ENCODE peak calls at places on chromosomes 7 and 10, in nine cellular contexts. S is mucosa of descending colon, A is cardiac muscle cell, Y is pancreas, G is thyroid gland, K is heart left ventricle, D is psoas muscle, X is sigmoid colon, J is hepatocyte. P is an unnamed sample. For H3K36me3, the result is how much of the 10 kb centered on the place peaks cover.

GRCh38 chr10:68625316-68625921 is 65.3 kb downstream of the TET1 start:
- DNase-seq in S (no peak), A (no peak), Y (no peak), G (no peak), K (no peak), D (no peak), X (no peak), J (no peak), P (no peak)

GRCh38 chr10:93063977-93064660 is 3.5 kb downstream of the CYP26C1 start:
- DNase-seq in S (no peak), A (no peak), Y (no peak), G (no peak), K (no peak), D (no peak), X (no peak), J (no peak), P (peak)

GRCh38 chr7:123748171-123748733 is 551 bp downstream of the WASL start:
- DNase-seq in S (peak), A (peak), Y (peak), G (peak), K (peak), D (peak), X (peak), J (peak), P (peak)

GRCh38 chr10:124461642-124462347 is at the start of gene LHPP:
- DNase-seq in S (peak), A (peak), Y (peak), G (peak), K (peak), D (peak), X (peak), J (peak), P (peak)

GRCh38 chr7:105454921-105455320 is 66.2 kb upstream of the SRPK2 start:
- DNase-seq in S (no peak), A (no peak), Y (no peak), G (no peak), K (no peak), D (no peak), X (no peak), J (no peak), P (no peak)

GRCh38 chr7:91892821-91893340 is 12.4 kb upstream of the MTERF1 start:
- DNase-seq in S (no peak), A (peak), Y (no peak), G (no peak), K (no peak), D (no peak), X (no peak), J (peak), P (peak)

GRCh38 chr7:92836489-92837213 is at the start of gene CDK6:
- DNase-seq in S (peak), A (peak), Y (peak), G (peak), K (peak), D (peak), X (peak), J (peak), P (peak)

GRCh38 chr7:93779115-93779514 is 111.4 kb downstream of the TFPI2 start:
- DNase-seq in S (no peak), A (peak), Y (no peak), G (no peak), K (no peak), D (no peak), X (no peak), J (no peak), P (no peak)

GRCh38 chr10:21726601-21727295 is 192.7 kb downstream of the MLLT10 start:
- DNase-seq in S (no peak), A (no peak), Y (no peak), G (no peak), K (no peak), D (no peak), X (no peak), J (no peak), P (no peak)

GRCh38 chr10:131645756-131646155 is 255.1 kb upstream of the PPP2R2D start:
- DNase-seq in S (no peak), A (no peak), Y (no peak), G (no peak), K (no peak), D (no peak), X (no peak), J (no peak), P (peak)

GRCh38 chr10:79246209-79246581 is 101.1 kb upstream of the PPIF start:
- DNase-seq in S (peak), A (no peak), Y (peak), G (peak), K (peak), D (peak), X (peak), J (no peak), P (no peak)

GRCh38 chr7:7971308-7972040 is 2.9 kb downstream of the GLCCI1 start:
- DNase-seq in S (no peak), A (no peak), Y (no peak), G (no peak), K (no peak), D (no peak), X (no peak), J (no peak), P (no peak)
- H3K4me3 ChIP-seq in S (no peak), A (peak), Y (no peak), G (peak), K (no peak), D (peak), X (peak), J (peak), P (no peak)

DNA sequence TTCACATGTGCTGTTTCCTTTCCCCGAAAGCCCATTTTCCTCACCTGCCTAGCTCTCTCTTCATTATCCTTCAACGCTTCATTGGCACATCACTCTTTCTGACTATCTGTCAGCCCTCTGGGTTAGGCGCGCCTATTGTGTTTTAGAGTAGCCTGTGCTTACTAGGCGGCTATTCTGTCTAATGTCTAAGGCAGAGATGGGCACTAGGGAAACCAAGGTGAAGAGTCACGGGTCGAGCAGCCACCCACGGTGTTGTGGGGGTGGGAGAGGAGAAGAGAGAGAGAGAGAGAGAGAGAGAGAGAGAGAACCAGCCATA is 83.7 kb downstream of the WDFY4 start:
- DNase-seq in S (no peak), A (no peak), Y (no peak), G (no peak), K (no peak), D (no peak), X (no peak), J (no peak), P (no peak)
- H3K36me3 ChIP-seq in S (under half), A (under half), Y (under half), G (under half), K (under half), D (under half), X (under half), J (under half), P (under half)

DNA sequence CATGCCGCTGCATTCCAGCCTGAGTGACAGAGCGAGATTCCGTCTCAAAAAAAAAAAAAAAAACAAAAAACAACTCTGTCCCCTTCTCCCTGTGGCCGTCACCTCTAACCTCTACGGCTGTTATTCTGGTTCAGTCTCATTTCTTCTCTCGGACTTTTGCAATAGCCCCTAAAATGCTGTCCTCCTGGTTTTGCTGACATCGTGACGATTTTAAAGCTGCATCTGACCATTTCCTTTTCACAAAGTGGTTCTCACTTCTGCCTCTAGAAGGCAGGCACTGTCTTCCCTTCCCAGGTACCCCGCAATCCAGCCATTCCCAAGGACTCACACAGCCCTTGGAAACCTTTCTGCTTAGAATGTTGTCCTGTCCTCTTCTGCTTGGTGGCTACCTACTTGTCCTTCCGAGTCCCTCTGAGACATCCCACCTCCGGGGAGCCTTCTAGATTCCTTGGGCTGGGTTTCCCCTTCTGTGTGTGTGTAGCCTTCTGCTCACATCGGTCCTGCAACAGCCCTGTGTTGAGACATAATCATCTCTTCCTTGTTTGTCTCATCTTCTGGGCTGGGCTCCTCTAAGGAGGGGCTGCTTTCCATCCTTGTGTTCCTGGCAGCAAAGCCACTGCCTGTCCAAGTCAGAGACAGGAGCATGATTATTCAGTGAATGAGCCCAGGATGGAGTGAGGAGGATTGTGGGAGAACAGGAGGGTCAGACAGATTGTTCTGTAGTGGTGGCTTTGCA is 83.1 kb downstream of the GRK5 start:
- DNase-seq in S (no peak), A (no peak), Y (no peak), G (no peak), K (no peak), D (no peak), X (no peak), J (no peak), P (no peak)
- H3K4me3 ChIP-seq in S (no peak), A (no peak), Y (no peak), G (no peak), K (no peak), D (no peak), X (no peak), J (no peak), P (no peak)

GRCh38 chr10:133399123-133399601 is 5.2 kb downstream of the MTG1 start:
- DNase-seq in S (no peak), A (no peak), Y (no peak), G (no peak), K (no peak), D (no peak), X (peak), J (no peak), P (peak)

GRCh38 chr10:133400624-133401424 is 6.9 kb downstream of the MTG1 start:
- DNase-seq in S (no peak), A (no peak), Y (no peak), G (no peak), K (no peak), D (no peak), X (peak), J (no peak), P (peak)

GRCh38 chr10:133401981-133402725 is 8.2 kb downstream of the MTG1 start:
- DNase-seq in S (no peak), A (no peak), Y (no peak), G (no peak), K (no peak), D (no peak), X (peak), J (no peak), P (peak)

GRCh38 chr10:133403359-133403758 is 9.4 kb downstream of the MTG1 start:
- DNase-seq in S (no peak), A (no peak), Y (no peak), G (no peak), K (no peak), D (no peak), X (no peak), J (no peak), P (peak)

DNA sequence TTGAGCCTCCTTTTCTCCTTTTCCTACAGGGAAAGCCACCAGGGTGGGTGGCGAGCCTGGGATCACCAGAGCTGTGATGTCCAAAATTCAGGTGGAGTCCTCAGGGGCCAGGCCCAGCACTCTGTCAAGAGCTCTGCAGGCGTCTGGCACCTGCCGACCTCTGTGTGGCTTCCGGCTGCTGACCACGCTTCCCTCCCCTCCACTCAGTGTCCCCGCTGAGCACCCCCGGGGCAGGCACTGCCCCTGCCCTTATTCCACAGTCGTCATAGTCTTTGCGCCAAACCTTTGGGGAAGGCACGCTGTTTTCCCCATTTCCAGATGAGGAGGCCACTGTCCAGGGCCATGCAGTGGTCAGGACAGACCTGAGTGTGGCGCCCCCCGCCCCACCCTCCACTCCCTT is 7.5 kb downstream of the MTG1 start:
- DNase-seq in S (no peak), A (no peak), Y (peak), G (no peak), K (no peak), D (no peak), X (peak), J (no peak), P (no peak)
- H3K36me3 ChIP-seq in S (under half), A (under half), Y (under half), G (under half), K (half or more), D (half or more), X (half or more), J (under half), P (under half)

GRCh38 chr10:91552260-91552659 is 80.6 kb downstream of the PPP1R3C start:
- DNase-seq in S (no peak), A (no peak), Y (no peak), G (no peak), K (no peak), D (no peak), X (no peak), J (no peak), P (no peak)
- H3K4me3 ChIP-seq in S (no peak), A (no peak), Y (no peak), G (no peak), K (peak), D (peak), X (peak), J (no peak), P (no peak)

P was measured in H7.